ENCODE peak calls at places on chromosomes 13 and 19, in five cellular contexts. J, B, Y, D and T are unnamed samples.

GRCh38 chr13:104831823-104832222 is 1703.6 kb downstream of the EFNB2 start:
- DNase-seq in J (no peak), Y (no peak), B (no peak), D (no peak), T (no peak)

GRCh38 chr13:24192036-24192810 is 31.7 kb downstream of the SPATA13 start:
- DNase-seq in J (no peak), Y (no peak), D (no peak), B (no peak), T (no peak)

GRCh38 chr13:80924596-80924995 is 583.7 kb upstream of the SPRY2 start:
- DNase-seq in J (no peak), Y (no peak), D (no peak), B (no peak), T (no peak)

GRCh38 chr19:10497371-10497770 is 5.8 kb downstream of the KEAP1 start:
- DNase-seq in B (no peak), D (no peak), J (no peak), Y (no peak), T (no peak)

GRCh38 chr19:5339950-5340636 is 519 bp downstream of the PTPRS start:
- DNase-seq in Y (no peak), J (no peak), B (no peak), D (peak), T (no peak)

GRCh38 chr19:48513289-48514122 is 1.9 kb upstream of the LMTK3 start:
- DNase-seq in J (no peak), D (peak), B (peak), Y (peak), T (no peak)

GRCh38 chr13:81116461-81117282 is 775.7 kb upstream of the SPRY2 start:
- DNase-seq in B (no peak), D (no peak), J (no peak), Y (no peak), T (no peak)

GRCh38 chr19:12163841-12164240 is 945 bp downstream of the ZNF136 start:
- DNase-seq in J (no peak), D (no peak), Y (no peak), B (no peak), T (no peak)

GRCh38 chr13:19818223-19818842 is 35.6 kb upstream of the PSPC1 start:
- DNase-seq in B (no peak), D (peak), Y (no peak), J (no peak), T (peak)

GRCh38 chr19:29687897-29688728 is 22.9 kb downstream of the PLEKHF1 start:
- DNase-seq in J (no peak), D (no peak), Y (no peak), B (no peak), T (no peak)

GRCh38 chr19:42283248-42284065 is 14.4 kb downstream of the CIC start:
- DNase-seq in B (no peak), J (peak), D (peak), Y (peak), T (peak)

GRCh38 chr19:18995804-18996241 is 37.5 kb downstream of the SUGP2 start:
- DNase-seq in J (no peak), D (no peak), Y (no peak), B (no peak), T (no peak)

GRCh38 chr19:8097198-8097597 is 44.6 kb downstream of the CCL25 start:
- DNase-seq in B (no peak), D (no peak), J (no peak), Y (no peak), T (no peak)

GRCh38 chr19:8097681-8098567 is 45.4 kb downstream of the CCL25 start:
- DNase-seq in B (no peak), D (no peak), J (no peak), Y (no peak), T (no peak)

GRCh38 chr19:8095354-8095886 is 42.9 kb downstream of the CCL25 start:
- DNase-seq in B (no peak), D (no peak), J (no peak), Y (no peak), T (no peak)

GRCh38 chr19:8094336-8094735 is 41.8 kb downstream of the CCL25 start:
- DNase-seq in J (no peak), D (no peak), B (no peak), Y (no peak), T (no peak)

DNA sequence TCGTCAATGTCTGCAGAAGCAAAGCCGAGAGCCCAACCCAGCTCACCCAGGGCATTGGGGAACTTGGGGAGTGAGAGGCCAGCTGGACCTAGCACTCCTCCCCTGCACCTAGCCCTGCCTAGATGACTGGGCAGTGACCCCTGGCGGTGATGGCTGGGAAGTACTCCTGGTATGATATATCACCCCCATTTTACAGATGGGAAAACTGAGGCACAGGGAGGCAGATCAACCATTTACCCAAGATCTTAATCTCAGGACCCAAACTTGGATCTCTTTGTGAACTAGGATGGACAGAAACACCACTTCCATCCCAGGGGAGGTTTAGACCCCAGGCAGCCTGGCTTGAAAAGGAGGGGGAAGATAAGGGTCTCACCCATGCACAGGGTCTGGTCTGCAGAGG is 43.5 kb downstream of the CCL25 start:
- DNase-seq in D (no peak), B (no peak), Y (no peak), J (no peak), T (no peak)
- TF ChIP-seq CTCF in D (no peak), B (peak), Y (no peak), J (no peak), T (no peak)

GRCh38 chr13:32039488-32040013 is 8.0 kb downstream of the FRY start:
- DNase-seq in B (no peak), J (no peak), D (no peak), Y (no peak), T (no peak)
- TF ChIP-seq CTCF in B (no peak), J (no peak), D (no peak), Y (no peak), T (no peak)

GRCh38 chr13:98141938-98142426 is 912 bp upstream of the FARP1 start:
- DNase-seq in J (no peak), D (no peak), Y (no peak), B (no peak), T (no peak)

GRCh38 chr13:98143601-98144500 is 957 bp downstream of the FARP1 start:
- DNase-seq in Y (no peak), D (no peak), B (no peak), J (no peak), T (no peak)

GRCh38 chr13:98143157-98143553 is 261 bp downstream of the FARP1 start:
- DNase-seq in Y (no peak), B (no peak), D (no peak), J (no peak), T (no peak)

GRCh38 chr13:98141509-98141908 is 1.4 kb upstream of the FARP1 start:
- DNase-seq in B (no peak), J (no peak), Y (no peak), D (no peak), T (no peak)

DNA sequence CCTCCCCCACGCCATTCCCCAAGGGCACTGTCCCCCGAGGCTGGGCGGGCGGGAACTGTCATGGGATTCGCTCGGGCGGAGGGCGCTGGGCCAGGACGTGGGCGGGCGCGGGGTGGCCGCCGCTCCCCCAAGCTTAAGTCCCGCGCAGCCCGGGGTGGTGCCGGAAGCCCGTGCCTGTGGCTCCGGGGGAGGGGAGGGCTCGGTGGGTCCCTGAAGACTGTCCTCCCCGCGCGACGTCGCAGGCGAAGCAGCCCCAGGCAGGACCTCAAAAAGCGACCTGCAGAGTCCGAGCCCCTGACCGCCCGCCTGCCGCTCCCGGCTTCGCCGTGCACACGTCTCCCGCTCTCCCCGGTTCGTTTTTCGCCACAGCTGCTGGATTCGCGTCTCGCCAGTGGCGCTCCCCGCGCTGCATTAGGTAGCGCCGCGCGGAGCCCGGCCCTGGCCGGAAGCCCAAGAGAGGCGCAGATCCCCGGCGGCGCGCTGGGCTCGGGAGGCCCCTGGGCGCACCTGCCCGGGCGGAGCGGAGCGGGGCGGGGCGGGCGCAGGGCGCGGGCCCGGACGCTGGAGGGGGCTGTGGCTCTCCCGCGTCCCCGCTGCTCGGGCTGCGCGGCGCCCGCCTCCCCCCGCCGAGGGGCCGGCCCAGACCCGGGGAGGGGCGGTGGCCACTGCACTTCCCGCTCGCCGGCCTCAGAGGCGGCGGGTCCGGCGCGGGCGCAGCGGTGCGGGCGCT is at the start of gene FARP1:
- DNase-seq in J (no peak), D (peak), Y (no peak), B (no peak), T (peak)
- TF ChIP-seq CTCF in J (no peak), D (peak), Y (no peak), B (no peak), T (peak)

DNA sequence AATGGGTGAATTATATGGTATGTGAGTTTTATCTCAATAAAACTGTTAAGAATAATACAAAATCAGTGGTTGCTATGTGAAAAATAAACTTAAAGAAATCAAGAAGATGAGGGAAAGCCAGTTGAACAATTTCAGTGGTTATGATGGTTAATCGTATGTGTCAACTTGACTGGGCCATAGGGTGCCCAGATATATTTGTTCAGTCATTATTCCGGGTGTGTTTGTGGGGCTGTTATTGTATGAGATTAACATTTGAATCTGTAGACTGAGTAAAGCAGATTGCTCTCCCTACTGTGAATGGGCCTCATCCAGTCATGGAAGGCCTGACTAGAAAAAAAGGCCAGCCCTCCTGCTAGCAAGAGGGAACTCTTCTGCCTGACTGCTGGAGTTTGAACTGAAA is 109.3 kb downstream of the LMO7 start:
- DNase-seq in J (no peak), D (no peak), Y (no peak), B (no peak), T (no peak)
- TF ChIP-seq CTCF in J (no peak), D (no peak), Y (no peak), B (no peak), T (no peak)

GRCh38 chr19:16337809-16338469 is 13.3 kb downstream of the KLF2 start:
- DNase-seq in Y (no peak), J (no peak), D (no peak), B (no peak), T (no peak)

GRCh38 chr19:16340654-16341053 is 16.0 kb downstream of the KLF2 start:
- DNase-seq in J (no peak), B (no peak), Y (no peak), D (no peak), T (no peak)

GRCh38 chr19:16339361-16339725 is 14.7 kb downstream of the KLF2 start:
- DNase-seq in B (no peak), D (no peak), Y (no peak), J (no peak), T (no peak)

GRCh38 chr19:16340092-16340491 is 15.5 kb downstream of the KLF2 start:
- DNase-seq in J (no peak), Y (no peak), D (no peak), B (no peak), T (no peak)

GRCh38 chr19:16338470-16339360 is 14.1 kb downstream of the KLF2 start:
- DNase-seq in B (no peak), Y (peak), D (no peak), J (peak), T (no peak)
- TF ChIP-seq CTCF in B (no peak), Y (no peak), D (no peak), J (peak), T (no peak)

GRCh38 chr19:35890113-35890650 is 10.2 kb downstream of the NFKBID start:
- DNase-seq in D (no peak), J (no peak), B (no peak), Y (no peak), T (no peak)
- TF ChIP-seq CTCF in D (no peak), J (no peak), B (no peak), Y (no peak), T (no peak)